ENCODE peak calls at places on chromosomes 5 and 9, in seven cellular contexts. T is stomach; Y is stimulated activated CD8-positive, alpha-beta memory T cell treated with anti-CD3 and anti-CD28 coated beads, Interleukin-2, amount 100 ng/mL, for 48 hours; Z is LHCN-M2; L is central memory CD4-positive, alpha-beta T cell; Q is amniotic stem cell; I is Calu3. D is an unnamed sample.

GRCh38 chr5:59786271-59786805 is 107.2 kb downstream of the PDE4D start:
- DNase-seq in T (no peak), Y (no peak), Z (peak; percentile 76), L (no peak), Q (peak; percentile 48), I (peak; percentile 46), D (no peak)

GRCh38 chr5:135491552-135492318 is 39.6 kb upstream of the TIFAB start:
- DNase-seq in T (peak; percentile 30), Y (no peak), Z (no peak), L (no peak), Q (no peak), I (no peak), D (no peak)

GRCh38 chr5:157915638-157916037 is 56.7 kb upstream of the CLINT1 start:
- DNase-seq in T (peak; percentile 96), Y (no peak), Z (peak; percentile 13), L (no peak), Q (no peak), I (peak; percentile 62), D (no peak)

GRCh38 chr9:84283895-84284294 is 56.7 kb downstream of the SLC28A3 start:
- DNase-seq in T (no peak), Y (no peak), Z (no peak), L (no peak), Q (no peak), I (no peak), D (no peak)

GRCh38 chr5:141636106-141636412 is 590 bp downstream of the HDAC3 start:
- DNase-seq in T (no peak), Y (no peak), Z (no peak), L (peak; percentile 15), Q (no peak), I (no peak), D (no peak)

GRCh38 chr9:76571288-76572204 is 112.6 kb downstream of the GCNT1 start:
- DNase-seq in T (no peak), Y (no peak), Z (no peak), L (no peak), Q (no peak), I (no peak), D (no peak)

GRCh38 chr5:133734916-133735315 is 122.6 kb upstream of the FSTL4 start:
- DNase-seq in T (no peak), Y (no peak), Z (no peak), L (no peak), Q (no peak), I (no peak), D (no peak)

GRCh38 chr9:104388071-104388470 is 116.0 kb upstream of the OR13F1 start:
- DNase-seq in T (no peak), Y (no peak), Z (no peak), L (no peak), Q (no peak), I (no peak), D (no peak)

GRCh38 chr5:140113180-140113698 is 670 bp upstream of the PURA start:
- DNase-seq in T (no peak), Y (no peak), Z (no peak), L (peak; percentile 26), Q (no peak), I (peak; percentile 23), D (no peak)

GRCh38 chr5:158858011-158858410 is 241.7 kb downstream of the EBF1 start:
- DNase-seq in T (no peak), Y (no peak), Z (no peak), L (no peak), Q (no peak), I (no peak), D (no peak)

GRCh38 chr5:168301593-168302388 is 10.3 kb downstream of the WWC1 start:
- DNase-seq in T (peak; percentile 79), Y (no peak), Z (no peak), L (no peak), Q (no peak), I (peak; percentile 90), D (peak; percentile 89)

GRCh38 chr9:82597225-82598158 is 465.4 kb downstream of the RASEF start:
- DNase-seq in T (peak; percentile 27), Y (no peak), Z (no peak), L (no peak), Q (no peak), I (no peak), D (no peak)

GRCh38 chr5:141908796-141909195 is 14.9 kb upstream of the DELE1 start:
- DNase-seq in T (no peak), Y (no peak), Z (peak; percentile 22), L (no peak), Q (no peak), I (no peak), D (no peak)

GRCh38 chr5:108917596-108917995 is 169.9 kb downstream of the FER start:
- DNase-seq in T (no peak), Y (no peak), Z (no peak), L (no peak), Q (no peak), I (peak; percentile 32), D (no peak)

GRCh38 chr5:122858451-122858850 is 13.0 kb downstream of the SNX24 start:
- DNase-seq in T (no peak), Y (no peak), Z (no peak), L (no peak), Q (no peak), I (peak; percentile 24), D (no peak)

GRCh38 chr5:178338126-178338749 is 105.6 kb upstream of the PHYKPL start:
- DNase-seq in T (no peak), Y (no peak), Z (no peak), L (no peak), Q (no peak), I (no peak), D (no peak)

GRCh38 chr5:144644317-144644716 is 473.6 kb downstream of the KCTD16 start:
- DNase-seq in T (no peak), Y (no peak), Z (no peak), L (no peak), Q (no peak), I (no peak), D (no peak)

GRCh38 chr5:111830333-111830732 is 73.3 kb upstream of the NREP start:
- DNase-seq in T (no peak), Y (no peak), Z (peak; percentile 84), L (no peak), Q (peak; percentile 25), I (peak; percentile 61), D (peak; percentile 41)

GRCh38 chr5:79956173-79956670 is 34.8 kb downstream of the MTX3 start:
- DNase-seq in T (no peak), Y (no peak), Z (peak; percentile 81), L (no peak), Q (no peak), I (peak; percentile 42), D (peak; percentile 8)

GRCh38 chr5:134512661-134512999 is 12.8 kb upstream of the JADE2 start:
- DNase-seq in T (no peak), Y (no peak), Z (no peak), L (no peak), Q (no peak), I (no peak), D (no peak)

GRCh38 chr9:82332774-82333152 is 344.2 kb downstream of the SPATA31D1 start:
- DNase-seq in T (no peak), Y (no peak), Z (peak; percentile 22), L (no peak), Q (no peak), I (no peak), D (no peak)

GRCh38 chr9:74942801-74943200 is 9.9 kb downstream of the C9orf40 start:
- DNase-seq in T (no peak), Y (no peak), Z (peak; percentile 31), L (no peak), Q (no peak), I (no peak), D (no peak)

GRCh38 chr5:17216176-17216973 is 1.1 kb upstream of the BASP1 start:
- DNase-seq in T (peak; percentile 85), Y (peak; percentile 23), Z (peak; percentile 75), L (peak; percentile 14), Q (peak; percentile 77), I (peak; percentile 75), D (peak; percentile 34)

GRCh38 chr5:98635631-98636030 is 137.8 kb upstream of the RGMB start:
- DNase-seq in T (no peak), Y (no peak), Z (peak; percentile 86), L (no peak), Q (no peak), I (no peak), D (no peak)

GRCh38 chr5:43702815-43703214 is 99.8 kb downstream of the NNT start:
- DNase-seq in T (no peak), Y (no peak), Z (peak; percentile 31), L (no peak), Q (no peak), I (no peak), D (no peak)

GRCh38 chr9:97529363-97530076 is 28.1 kb downstream of the TMOD1 start:
- DNase-seq in T (no peak), Y (no peak), Z (peak; percentile 46), L (no peak), Q (no peak), I (no peak), D (no peak)

GRCh38 chr9:75892168-75892901 is 1.9 kb downstream of the PCSK5 start:
- DNase-seq in T (no peak), Y (peak; percentile 25), Z (peak; percentile 20), L (no peak), Q (no peak), I (peak; percentile 64), D (no peak)

GRCh38 chr5:174834081-174834480 is 109.7 kb downstream of the MSX2 start:
- DNase-seq in T (no peak), Y (no peak), Z (peak; percentile 72), L (no peak), Q (no peak), I (no peak), D (no peak)

GRCh38 chr9:131666779-131667178 is 73.1 kb downstream of the RAPGEF1 start:
- DNase-seq in T (no peak), Y (no peak), Z (no peak), L (peak; percentile 67), Q (no peak), I (no peak), D (no peak)

GRCh38 chr5:136814621-136815378 is 449.5 kb upstream of the TRPC7 start:
- DNase-seq in T (no peak), Y (no peak), Z (peak; percentile 69), L (no peak), Q (no peak), I (no peak), D (no peak)

GRCh38 chr5:170315154-170315553 is 17.6 kb upstream of the LCP2 start:
- DNase-seq in T (no peak), Y (no peak), Z (no peak), L (no peak), Q (no peak), I (no peak), D (no peak)

GRCh38 chr5:108521841-108522506 is 140.1 kb upstream of the FBXL17 start:
- DNase-seq in T (no peak), Y (no peak), Z (peak; percentile 59), L (peak; percentile 12), Q (peak; percentile 35), I (peak; percentile 68), D (peak; percentile 52)

GRCh38 chr9:5971740-5972139 is 43.7 kb downstream of the RANBP6 start:
- DNase-seq in T (no peak), Y (no peak), Z (peak; percentile 34), L (no peak), Q (no peak), I (no peak), D (no peak)

GRCh38 chr5:113546711-113547159 is 33.2 kb downstream of the YTHDC2 start:
- DNase-seq in T (no peak), Y (no peak), Z (peak; percentile 22), L (no peak), Q (peak; percentile 3), I (no peak), D (no peak)

GRCh38 chr5:59276277-59276647 is 617.3 kb downstream of the PDE4D start:
- DNase-seq in T (no peak), Y (no peak), Z (peak; percentile 31), L (no peak), Q (no peak), I (no peak), D (no peak)

GRCh38 chr5:13250450-13251291 is 693.8 kb downstream of the DNAH5 start:
- DNase-seq in T (no peak), Y (no peak), Z (peak; percentile 22), L (no peak), Q (no peak), I (no peak), D (no peak)

GRCh38 chr9:117414220-117414905 is 494 bp downstream of the ASTN2 start:
- DNase-seq in T (peak; percentile 37), Y (no peak), Z (no peak), L (no peak), Q (no peak), I (peak; percentile 1), D (no peak)

D was measured in HCT116.